ENCODE peak calls at places on chromosomes 7 and 10, in nine cellular contexts. M is NCI-H1417; W is cardiac fibroblast; E is Peyer's patch; Y is GM04504; R is activated T-helper 1 cell treated with anti-CD3 and anti-CD28 coated beads, Interleukin-2, amount 50 U/mL, for 16 hours; F is pons; S is stimulated activated effector memory CD8-positive, alpha-beta T cell treated with anti-CD3 and anti-CD28 coated beads, Interleukin-12 subunit alpha, Interleukin-12 subunit beta, amount 100 ng/mL, for 72 hours; O is activated T-cell treated with anti-CD3 and anti-CD28 coated beads, Interleukin-2, amount 50 U/mL, for 4 hours. V is an unnamed sample.

GRCh38 chr10:34528320-34528719 is 286.8 kb downstream of the PARD3 start:
- DNase-seq in M (peak), W (peak), E (no peak), Y (peak), R (no peak), F (no peak), S (no peak), O (no peak), V (peak)

GRCh38 chr7:86818903-86819302 is 175.2 kb downstream of the GRM3 start:
- DNase-seq in M (peak), W (no peak), E (no peak), Y (no peak), R (no peak), F (no peak), S (no peak), O (no peak), V (no peak)

GRCh38 chr7:72754312-72754711 is 73.7 kb downstream of the TYW1B start:
- DNase-seq in M (no peak), W (peak), E (no peak), Y (no peak), R (no peak), F (no peak), S (no peak), O (no peak), V (no peak)

GRCh38 chr7:21704362-21704761 is 161.5 kb downstream of the DNAH11 start:
- DNase-seq in M (no peak), W (no peak), E (no peak), Y (no peak), R (no peak), F (no peak), S (no peak), O (no peak), V (no peak)

GRCh38 chr7:113775401-113775800 is 143.4 kb downstream of the PPP1R3A start:
- DNase-seq in M (no peak), W (no peak), E (no peak), Y (no peak), R (no peak), F (no peak), S (no peak), O (no peak), V (no peak)

GRCh38 chr7:20063645-20064044 is 153.5 kb downstream of the MACC1 start:
- DNase-seq in M (no peak), W (no peak), E (no peak), Y (no peak), R (no peak), F (no peak), S (no peak), O (no peak), V (no peak)

GRCh38 chr7:4714767-4715384 is 32.8 kb downstream of the FOXK1 start:
- DNase-seq in M (no peak), W (no peak), E (no peak), Y (no peak), R (no peak), F (no peak), S (no peak), O (no peak), V (no peak)

GRCh38 chr7:128946936-128947830 is 9.5 kb downstream of the IRF5 start:
- DNase-seq in M (no peak), W (no peak), E (no peak), Y (no peak), R (no peak), F (no peak), S (no peak), O (no peak), V (no peak)

GRCh38 chr10:58546137-58546536 is 33.5 kb downstream of the BICC1 start:
- DNase-seq in M (no peak), W (no peak), E (no peak), Y (no peak), R (no peak), F (no peak), S (no peak), O (no peak), V (no peak)

GRCh38 chr10:44860811-44861751 is 50.1 kb upstream of the TMEM72 start:
- DNase-seq in M (no peak), W (peak), E (peak), Y (peak), R (no peak), F (no peak), S (no peak), O (no peak), V (no peak)

GRCh38 chr10:70596110-70596798 is 6.3 kb downstream of the PRF1 start:
- DNase-seq in M (no peak), W (no peak), E (peak), Y (no peak), R (no peak), F (peak), S (no peak), O (no peak), V (no peak)

GRCh38 chr7:117118579-117119180 is 165.4 kb downstream of the ST7 start:
- DNase-seq in M (peak), W (no peak), E (no peak), Y (no peak), R (no peak), F (no peak), S (no peak), O (no peak), V (no peak)

GRCh38 chr7:34281260-34281659 is 375.9 kb downstream of the BMPER start:
- DNase-seq in M (no peak), W (peak), E (no peak), Y (no peak), R (no peak), F (no peak), S (no peak), O (no peak), V (no peak)

GRCh38 chr7:142815099-142815498 is 39.8 kb upstream of the EPHB6 start:
- DNase-seq in M (no peak), W (no peak), E (no peak), Y (no peak), R (no peak), F (peak), S (no peak), O (no peak), V (no peak)

V was measured in NCI-H146.